ENCODE peak calls at places on chromosome 4, in five cellular contexts. Y is GM12878, P is HCT116, X is K562, E is SK-N-SH. I is an unnamed sample.
A peak's percentile ranks its signal among the peaks of the same experiment; 100 is the strongest.

GRCh38 chr4:102867278-102868152 is 1.3 kb upstream of the CISD2 start:
- DNase-seq in X (no peak), Y (peak; percentile 34), P (no peak), E (no peak), I (no peak)

GRCh38 chr4:165872443-165873297 is at the start of gene TLL1:
- DNase-seq in E (peak; percentile 23), X (no peak), Y (no peak), P (no peak), I (no peak)

GRCh38 chr4:154658680-154659402 is 46.4 kb upstream of the FGG start:
- DNase-seq in X (peak; percentile 22), E (no peak), P (no peak), Y (no peak), I (no peak)

GRCh38 chr4:24094726-24095125 is 204.9 kb upstream of the PPARGC1A start:
- DNase-seq in X (no peak), P (no peak), E (no peak), Y (no peak), I (no peak)

GRCh38 chr4:40292313-40292759 is 42.8 kb upstream of the CHRNA9 start:
- DNase-seq in Y (no peak), P (no peak), E (no peak), X (peak; percentile 52), I (no peak)

GRCh38 chr4:94410678-94411206 is 41.0 kb upstream of the PDLIM5 start:
- DNase-seq in P (no peak), Y (no peak), X (no peak), E (no peak), I (peak; percentile 67)

GRCh38 chr4:1291996-1292702 is 2.5 kb downstream of the MAEA start:
- DNase-seq in E (no peak), X (no peak), P (no peak), Y (no peak), I (no peak)

GRCh38 chr4:792729-793108 is 33.2 kb downstream of the CPLX1 start:
- DNase-seq in Y (no peak), E (no peak), P (no peak), X (no peak), I (no peak)

GRCh38 chr4:47315346-47315745 is 148.2 kb downstream of the COMMD8 start:
- DNase-seq in E (no peak), X (no peak), P (no peak), Y (no peak), I (no peak)

GRCh38 chr4:109276482-109277095 is 25.9 kb downstream of the COL25A1 start:
- DNase-seq in Y (no peak), P (no peak), E (no peak), X (no peak), I (no peak)

GRCh38 chr4:135777386-135777785 is 1575.8 kb upstream of the PABPC4L start:
- DNase-seq in E (no peak), X (no peak), P (no peak), Y (no peak), I (no peak)

GRCh38 chr4:3229964-3230363 is 19.0 kb upstream of the MSANTD1 start:
- DNase-seq in E (no peak), Y (no peak), X (no peak), P (no peak), I (no peak)

GRCh38 chr4:67680568-67681222 is 20.3 kb downstream of the UBA6 start:
- DNase-seq in E (no peak), Y (no peak), X (no peak), P (no peak), I (no peak)

GRCh38 chr4:22514001-22514400 is 1.9 kb downstream of the ADGRA3 start:
- DNase-seq in P (no peak), X (no peak), E (no peak), Y (no peak), I (no peak)

GRCh38 chr4:10732235-10732975 is 47.8 kb upstream of the CLNK start:
- DNase-seq in P (no peak), X (no peak), E (no peak), Y (peak; percentile 83), I (no peak)

GRCh38 chr4:175127314-175127713 is 209.2 kb downstream of the ADAM29 start:
- DNase-seq in P (no peak), X (no peak), Y (no peak), E (no peak), I (no peak)
- TF ChIP-seq POLR2AphosphoS5 in P (no peak), X (no peak), Y (no peak), E (no peak), I (no peak)

DNA sequence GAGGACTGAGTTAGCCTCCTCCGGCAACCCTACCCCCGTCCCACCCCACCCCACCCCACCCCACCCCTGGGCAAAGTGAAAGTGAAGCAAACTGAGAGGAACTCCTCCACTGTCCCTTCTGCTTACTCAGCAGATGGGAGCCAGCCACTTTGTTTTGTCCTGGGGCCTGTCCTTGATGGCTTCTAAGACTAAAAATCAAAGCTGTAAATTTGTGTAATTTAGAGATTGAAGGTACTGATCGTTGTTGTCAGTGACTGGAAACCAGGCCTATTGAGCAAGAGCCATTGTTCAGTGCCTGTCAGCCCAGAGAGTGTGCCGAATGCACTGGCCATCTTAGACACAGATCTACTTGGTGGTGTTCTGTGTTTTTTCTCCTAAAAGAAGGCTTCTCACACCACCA is 161.9 kb downstream of the CBR4 start:
- DNase-seq in E (peak; percentile 44), Y (no peak), P (no peak), X (no peak), I (no peak)
- H3K9ac ChIP-seq in E (peak overlapping the region; percentile 67), Y (no peak overlapping the region), P (no peak overlapping the region), X (no peak overlapping the region), I (peak overlapping the region; percentile 48)

DNA sequence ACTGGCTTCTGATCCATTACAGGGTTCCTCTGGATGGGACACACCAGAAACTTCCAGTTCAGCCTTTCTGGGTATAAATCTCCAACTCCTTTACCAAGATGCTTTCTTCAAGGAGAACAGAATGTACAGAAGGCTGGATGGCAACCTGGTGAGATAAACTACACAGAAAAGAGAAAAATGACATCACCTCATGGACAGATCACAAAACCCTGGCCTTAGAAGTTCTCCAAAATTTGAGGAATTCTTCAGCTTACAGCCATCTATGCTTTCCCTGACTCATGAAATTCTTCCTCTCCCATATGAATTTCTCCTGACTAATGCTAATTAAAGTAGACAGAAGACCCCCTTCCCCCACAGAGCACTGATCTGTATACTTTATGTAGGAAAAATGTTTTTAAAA is 345.4 kb downstream of the STIM2 start:
- DNase-seq in P (no peak), Y (no peak), E (no peak), X (no peak), I (no peak)
- TF ChIP-seq POLR2AphosphoS5 in P (no peak), Y (no peak), E (no peak), X (no peak), I (no peak)

GRCh38 chr4:98481167-98481566 is 177.2 kb downstream of the TSPAN5 start:
- DNase-seq in E (peak; percentile 66), Y (no peak), P (no peak), X (no peak), I (no peak)
- H3K9ac ChIP-seq in E (no peak overlapping the region), Y (no peak overlapping the region), P (no peak overlapping the region), X (no peak overlapping the region), I (no peak overlapping the region)